ENCODE peak calls at places on chromosomes 16 and 17, in six cellular contexts. One of them, this sample, is unnamed.

GRCh38 chr16:87042551-87043272 is 274.5 kb downstream of the C16orf95 start:
- DNase-seq in PC-9: no peak
- DNase-seq in tibial artery: peak; percentile 72
- DNase-seq in IMR-90: no peak
- DNase-seq in SK-N-SH: no peak
- DNase-seq in WERI-Rb-1: no peak
- DNase-seq in this sample: no peak

GRCh38 chr16:11056090-11056988 is 112.0 kb downstream of the CLEC16A start:
- DNase-seq in PC-9: no peak
- DNase-seq in tibial artery: no peak
- DNase-seq in IMR-90: peak; percentile 48
- DNase-seq in SK-N-SH: no peak
- DNase-seq in WERI-Rb-1: no peak
- DNase-seq in this sample: no peak

GRCh38 chr16:88773812-88774291 is 11.2 kb downstream of the PIEZO1 start:
- DNase-seq in PC-9: peak; percentile 88
- DNase-seq in tibial artery: no peak
- DNase-seq in IMR-90: peak; percentile 93
- DNase-seq in SK-N-SH: no peak
- DNase-seq in WERI-Rb-1: peak; percentile 86
- DNase-seq in this sample: no peak

GRCh38 chr17:66975614-66976378 is 11.3 kb downstream of the CACNG4 start:
- DNase-seq in PC-9: peak; percentile 37
- DNase-seq in tibial artery: no peak
- DNase-seq in IMR-90: no peak
- DNase-seq in SK-N-SH: no peak
- DNase-seq in WERI-Rb-1: peak; percentile 78
- DNase-seq in this sample: no peak

GRCh38 chr16:10497132-10498088 is 83.0 kb downstream of the EMP2 start:
- DNase-seq in PC-9: no peak
- DNase-seq in tibial artery: no peak
- DNase-seq in IMR-90: no peak
- DNase-seq in SK-N-SH: no peak
- DNase-seq in WERI-Rb-1: no peak
- DNase-seq in this sample: no peak

GRCh38 chr17:52419256-52419655 is 260.7 kb upstream of the CA10 start:
- DNase-seq in PC-9: no peak
- DNase-seq in tibial artery: no peak
- DNase-seq in IMR-90: no peak
- DNase-seq in SK-N-SH: no peak
- DNase-seq in WERI-Rb-1: no peak
- DNase-seq in this sample: no peak

GRCh38 chr16:84396537-84397008 is 28.2 kb downstream of the ATP2C2 start:
- DNase-seq in PC-9: peak; percentile 82
- DNase-seq in tibial artery: peak; percentile 58
- DNase-seq in IMR-90: peak; percentile 5
- DNase-seq in SK-N-SH: no peak
- DNase-seq in WERI-Rb-1: no peak
- DNase-seq in this sample: no peak

GRCh38 chr17:21297026-21297520 is 12.6 kb downstream of the MAP2K3 start:
- DNase-seq in PC-9: no peak
- DNase-seq in tibial artery: no peak
- DNase-seq in IMR-90: no peak
- DNase-seq in SK-N-SH: peak; percentile 36
- DNase-seq in WERI-Rb-1: no peak
- DNase-seq in this sample: no peak

GRCh38 chr17:2309338-2310143 is 5.8 kb downstream of the SRR start:
- DNase-seq in PC-9: no peak
- DNase-seq in tibial artery: no peak
- DNase-seq in IMR-90: peak; percentile 66
- DNase-seq in SK-N-SH: no peak
- DNase-seq in WERI-Rb-1: no peak
- DNase-seq in this sample: no peak

GRCh38 chr16:85303354-85303883 is 191.1 kb upstream of the CIBAR2 start:
- DNase-seq in PC-9: peak; percentile 73
- DNase-seq in tibial artery: peak; percentile 82
- DNase-seq in IMR-90: no peak
- DNase-seq in SK-N-SH: peak; percentile 81
- DNase-seq in WERI-Rb-1: peak; percentile 73
- DNase-seq in this sample: no peak

GRCh38 chr17:17702821-17703607 is 21.8 kb downstream of the RAI1 start:
- DNase-seq in PC-9: no peak
- DNase-seq in tibial artery: no peak
- DNase-seq in IMR-90: no peak
- DNase-seq in SK-N-SH: no peak
- DNase-seq in WERI-Rb-1: no peak
- DNase-seq in this sample: no peak

DNA sequence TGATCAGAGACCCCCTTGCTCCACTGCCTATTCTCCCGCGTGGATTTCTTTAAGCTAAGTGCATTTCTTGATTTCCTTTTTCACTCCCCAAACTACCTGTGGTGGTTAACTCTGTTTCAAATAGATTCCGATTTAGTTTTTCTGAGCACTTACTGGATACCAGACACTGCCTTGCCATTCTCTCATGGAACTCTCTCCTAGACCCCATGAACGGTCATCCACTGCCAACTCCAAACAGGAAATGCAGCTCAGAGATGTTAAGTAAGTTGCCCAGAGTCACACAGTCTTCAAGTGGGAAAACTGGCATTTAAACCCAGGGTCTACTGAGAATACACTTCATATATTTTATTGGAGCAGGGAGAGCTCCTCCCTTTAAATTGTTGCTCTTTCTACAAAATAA is 199.4 kb downstream of the MAF start:
- DNase-seq in PC-9: no peak
- DNase-seq in tibial artery: no peak
- DNase-seq in IMR-90: no peak
- DNase-seq in SK-N-SH: no peak
- DNase-seq in WERI-Rb-1: no peak
- DNase-seq in this sample: no peak
- H3K9me3 ChIP-seq in PC-9: no peaks in the 10 kb centered on the region
- H3K9me3 ChIP-seq in tibial artery: no peaks in the 10 kb centered on the region
- H3K9me3 ChIP-seq in IMR-90: peaks cover 30% of the 10 kb centered on the region
- H3K9me3 ChIP-seq in SK-N-SH: no peaks in the 10 kb centered on the region
- H3K9me3 ChIP-seq in WERI-Rb-1: no peaks in the 10 kb centered on the region
- H3K9me3 ChIP-seq in this sample: peaks cover 2% of the 10 kb centered on the region

DNA sequence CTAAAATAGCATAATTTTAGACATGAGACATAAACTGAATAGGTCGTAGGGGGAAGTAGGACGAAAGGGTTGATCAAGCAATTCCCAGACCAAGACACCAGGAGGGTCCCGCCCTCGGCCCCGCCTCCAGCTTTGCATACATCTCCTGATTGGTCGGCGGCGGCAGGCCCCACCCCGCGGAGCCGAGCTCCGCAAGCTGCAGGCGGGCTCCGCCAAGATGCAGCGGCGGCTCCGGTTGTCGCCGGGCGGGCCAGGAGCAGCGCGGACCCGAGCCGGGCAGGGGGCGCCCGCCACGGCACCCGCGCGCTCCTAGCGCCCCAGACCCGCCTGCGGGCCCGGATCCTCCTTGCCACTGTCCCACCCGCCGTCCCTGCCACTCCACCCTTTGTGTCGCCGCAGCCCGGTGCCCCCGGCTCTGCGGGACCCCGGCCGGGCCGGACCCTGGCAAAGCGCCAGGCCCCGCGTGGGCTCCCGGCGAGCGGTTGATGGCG is at the start of gene CDR2L:
- DNase-seq in PC-9: peak; percentile 97
- DNase-seq in tibial artery: peak; percentile 98
- DNase-seq in IMR-90: peak; percentile 89
- DNase-seq in SK-N-SH: peak; percentile 98
- DNase-seq in WERI-Rb-1: peak; percentile 98
- DNase-seq in this sample: peak; percentile 90
- TF ChIP-seq CTCF in PC-9: no peak
- TF ChIP-seq CTCF in tibial artery: no peak
- TF ChIP-seq CTCF in IMR-90: no peak
- TF ChIP-seq CTCF in SK-N-SH: no peak
- TF ChIP-seq CTCF in WERI-Rb-1: peak; percentile 25
- TF ChIP-seq CTCF in this sample: no peak

GRCh38 chr16:82063456-82064082 is 28.5 kb downstream of the HSD17B2 start:
- DNase-seq in PC-9: no peak
- DNase-seq in tibial artery: no peak
- DNase-seq in IMR-90: no peak
- DNase-seq in SK-N-SH: no peak
- DNase-seq in WERI-Rb-1: no peak
- DNase-seq in this sample: no peak

GRCh38 chr16:82059161-82059982 is 24.3 kb downstream of the HSD17B2 start:
- DNase-seq in PC-9: no peak
- DNase-seq in tibial artery: no peak
- DNase-seq in IMR-90: no peak
- DNase-seq in SK-N-SH: no peak
- DNase-seq in WERI-Rb-1: no peak
- DNase-seq in this sample: no peak

GRCh38 chr16:82062645-82063058 is 27.6 kb downstream of the HSD17B2 start:
- DNase-seq in PC-9: no peak
- DNase-seq in tibial artery: no peak
- DNase-seq in IMR-90: peak; percentile 71
- DNase-seq in SK-N-SH: no peak
- DNase-seq in WERI-Rb-1: no peak
- DNase-seq in this sample: no peak

GRCh38 chr16:82059983-82060421 is 24.9 kb downstream of the HSD17B2 start:
- DNase-seq in PC-9: no peak
- DNase-seq in tibial artery: no peak
- DNase-seq in IMR-90: no peak
- DNase-seq in SK-N-SH: no peak
- DNase-seq in WERI-Rb-1: no peak
- DNase-seq in this sample: no peak

GRCh38 chr16:82061861-82062525 is 26.9 kb downstream of the HSD17B2 start:
- DNase-seq in PC-9: no peak
- DNase-seq in tibial artery: no peak
- DNase-seq in IMR-90: peak; percentile 22
- DNase-seq in SK-N-SH: peak; percentile 13
- DNase-seq in WERI-Rb-1: no peak
- DNase-seq in this sample: no peak
- H3K27ac ChIP-seq in PC-9: no peak overlapping the region
- H3K27ac ChIP-seq in tibial artery: no peak overlapping the region
- H3K27ac ChIP-seq in IMR-90: peak overlapping the region; percentile 82
- H3K27ac ChIP-seq in SK-N-SH: no peak overlapping the region
- H3K27ac ChIP-seq in WERI-Rb-1: no peak overlapping the region
- H3K27ac ChIP-seq in this sample: no peak overlapping the region

DNA sequence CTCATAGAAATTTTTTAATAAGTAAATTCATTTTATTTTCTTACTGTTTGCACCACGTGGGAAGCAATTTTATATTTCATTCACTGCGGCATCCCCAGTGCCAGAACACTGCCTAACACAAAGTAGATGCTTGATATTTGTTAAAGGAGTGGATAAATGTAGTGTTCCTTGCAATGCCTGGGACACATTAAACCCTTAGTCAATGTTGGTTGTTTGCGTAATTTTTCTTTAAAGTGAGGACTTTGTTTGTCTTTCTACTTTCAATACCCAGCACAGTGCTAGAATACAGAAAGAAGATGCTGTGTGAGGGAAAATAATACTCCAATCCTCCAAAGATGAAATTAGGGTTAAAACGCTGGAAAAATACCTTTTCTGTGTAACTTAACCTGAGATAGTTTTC is 299.3 kb downstream of the MAP2K6 start:
- DNase-seq in PC-9: no peak
- DNase-seq in tibial artery: no peak
- DNase-seq in IMR-90: no peak
- DNase-seq in SK-N-SH: no peak
- DNase-seq in WERI-Rb-1: no peak
- DNase-seq in this sample: no peak
- H3K9me3 ChIP-seq in PC-9: no peaks in the 10 kb centered on the region
- H3K9me3 ChIP-seq in tibial artery: no peaks in the 10 kb centered on the region
- H3K9me3 ChIP-seq in IMR-90: no peaks in the 10 kb centered on the region
- H3K9me3 ChIP-seq in SK-N-SH: no peaks in the 10 kb centered on the region
- H3K9me3 ChIP-seq in WERI-Rb-1: no peaks in the 10 kb centered on the region
- H3K9me3 ChIP-seq in this sample: no peaks in the 10 kb centered on the region

DNA sequence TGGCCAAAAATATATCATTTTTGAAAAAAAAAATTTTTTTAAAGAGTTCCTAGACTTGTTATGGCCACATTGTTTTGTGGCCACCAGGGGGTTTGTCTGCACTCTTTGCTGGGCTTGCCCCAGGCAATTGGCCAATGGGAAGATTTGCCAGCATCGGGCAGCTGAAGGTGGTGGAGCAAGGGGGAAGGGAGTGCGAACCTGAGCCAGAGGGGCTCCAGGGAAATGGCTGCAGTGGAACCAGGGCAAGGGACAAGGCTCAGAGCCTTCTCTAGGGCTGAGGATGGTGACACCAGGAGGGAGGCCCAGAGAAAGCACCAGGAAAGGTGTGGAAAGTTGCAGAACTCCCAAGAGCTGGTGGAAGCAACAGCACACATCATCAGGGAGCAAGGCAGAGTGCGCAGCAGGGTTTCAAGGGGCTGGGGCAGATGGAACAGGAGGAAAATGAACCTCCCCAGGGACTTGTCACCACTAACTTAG is 15.5 kb upstream of the CMIP start:
- DNase-seq in PC-9: peak; percentile 52
- DNase-seq in tibial artery: no peak
- DNase-seq in IMR-90: peak; percentile 47
- DNase-seq in SK-N-SH: peak; percentile 56
- DNase-seq in WERI-Rb-1: peak; percentile 16
- DNase-seq in this sample: no peak
- TF ChIP-seq CTCF in PC-9: peak; percentile 67
- TF ChIP-seq CTCF in tibial artery: peak; percentile 32
- TF ChIP-seq CTCF in IMR-90: peak; percentile 56
- TF ChIP-seq CTCF in SK-N-SH: peak; percentile 63
- TF ChIP-seq CTCF in WERI-Rb-1: no peak
- TF ChIP-seq CTCF in this sample: peak; percentile 43

DNA sequence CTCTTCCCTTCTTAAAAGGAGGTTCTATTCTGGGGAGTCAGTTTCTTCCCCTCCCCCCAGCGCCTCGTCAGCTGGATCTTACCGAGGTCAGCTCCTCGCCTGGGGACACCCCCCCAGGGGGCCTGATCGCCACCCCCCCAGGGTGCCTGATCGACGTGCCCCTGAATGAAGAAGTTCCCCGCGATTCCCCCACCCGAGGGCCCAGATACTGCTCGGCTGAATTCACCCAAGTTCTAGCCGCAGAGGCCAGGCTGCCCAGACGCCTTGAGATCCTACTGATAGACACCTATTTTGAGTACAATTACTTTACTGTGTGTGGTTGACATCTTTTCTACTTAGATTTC is 1.4 kb downstream of the RAB11FIP3 start:
- DNase-seq in PC-9: no peak
- DNase-seq in tibial artery: no peak
- DNase-seq in IMR-90: no peak
- DNase-seq in SK-N-SH: no peak
- DNase-seq in WERI-Rb-1: no peak
- DNase-seq in this sample: no peak
- H3K27ac ChIP-seq in PC-9: no peak overlapping the region
- H3K27ac ChIP-seq in tibial artery: peak overlapping the region; percentile 59
- H3K27ac ChIP-seq in IMR-90: no peak overlapping the region
- H3K27ac ChIP-seq in SK-N-SH: no peak overlapping the region
- H3K27ac ChIP-seq in WERI-Rb-1: peak overlapping the region; percentile 22
- H3K27ac ChIP-seq in this sample: no peak overlapping the region

DNA sequence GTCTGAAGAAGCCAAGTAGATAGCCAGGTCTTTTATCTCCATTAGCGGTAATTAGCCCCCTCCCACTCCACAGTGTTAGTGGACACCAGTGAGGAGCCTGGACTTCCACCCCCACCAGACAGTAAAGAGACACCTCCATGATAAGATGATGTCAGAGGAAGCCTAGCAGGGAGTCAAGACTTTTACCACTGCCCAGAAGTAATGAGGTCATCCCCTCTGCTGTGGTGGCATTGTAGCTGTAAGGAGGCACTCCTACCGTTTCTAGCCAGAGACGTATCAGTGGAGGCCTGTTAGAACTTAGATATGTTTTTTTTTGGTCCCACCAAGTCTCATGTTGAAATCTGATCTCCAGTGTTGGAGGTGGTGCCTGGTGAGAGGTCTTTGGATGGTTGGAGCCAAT is 38.1 kb downstream of the PIK3R5 start:
- DNase-seq in PC-9: no peak
- DNase-seq in tibial artery: no peak
- DNase-seq in IMR-90: no peak
- DNase-seq in SK-N-SH: no peak
- DNase-seq in WERI-Rb-1: peak; percentile 47
- DNase-seq in this sample: no peak
- H3K9me3 ChIP-seq in PC-9: no peaks in the 10 kb centered on the region
- H3K9me3 ChIP-seq in tibial artery: peaks cover 30% of the 10 kb centered on the region
- H3K9me3 ChIP-seq in IMR-90: peaks cover 17% of the 10 kb centered on the region
- H3K9me3 ChIP-seq in SK-N-SH: peaks cover 14% of the 10 kb centered on the region
- H3K9me3 ChIP-seq in WERI-Rb-1: peaks cover 18% of the 10 kb centered on the region
- H3K9me3 ChIP-seq in this sample: peaks cover 22% of the 10 kb centered on the region

This sample was measured in thoracic aorta.